ENCODE peak calls at places on chromosomes 16 and 17, in eight cellular contexts. One of them, this sample, is unnamed.

GRCh38 chr17:6574689-6575595 is 18.6 kb upstream of the PITPNM3 start:
- DNase-seq in K562: peak
- DNase-seq in psoas muscle: no peak
- DNase-seq in testis: peak
- DNase-seq in osteocyte: no peak
- DNase-seq in nephron progenitor cell: peak
- DNase-seq in thoracic aorta: peak
- DNase-seq in lung: peak
- DNase-seq in this sample: peak

GRCh38 chr17:45394913-45395568 is 37.6 kb downstream of the ARHGAP27 start:
- DNase-seq in thoracic aorta: no peak
- DNase-seq in nephron progenitor cell: peak
- DNase-seq in osteocyte: no peak
- DNase-seq in psoas muscle: peak
- DNase-seq in testis: peak
- DNase-seq in lung: peak
- DNase-seq in K562: peak
- DNase-seq in this sample: peak

GRCh38 chr16:9256196-9256595 is 164.8 kb downstream of the HAPSTR1 start:
- DNase-seq in nephron progenitor cell: peak
- DNase-seq in thoracic aorta: no peak
- DNase-seq in osteocyte: no peak
- DNase-seq in psoas muscle: no peak
- DNase-seq in K562: peak
- DNase-seq in lung: no peak
- DNase-seq in testis: peak
- DNase-seq in this sample: no peak

GRCh38 chr17:4673169-4673568 is 30.8 kb downstream of the PELP1 start:
- DNase-seq in thoracic aorta: no peak
- DNase-seq in lung: no peak
- DNase-seq in nephron progenitor cell: no peak
- DNase-seq in osteocyte: no peak
- DNase-seq in testis: no peak
- DNase-seq in K562: no peak
- DNase-seq in psoas muscle: no peak
- DNase-seq in this sample: no peak

GRCh38 chr17:79952915-79953314 is 82.8 kb downstream of the TBC1D16 start:
- DNase-seq in K562: no peak
- DNase-seq in lung: no peak
- DNase-seq in thoracic aorta: no peak
- DNase-seq in testis: no peak
- DNase-seq in psoas muscle: no peak
- DNase-seq in osteocyte: no peak
- DNase-seq in nephron progenitor cell: no peak
- DNase-seq in this sample: no peak

GRCh38 chr16:23182206-23182674 is 305 bp upstream of the SCNN1G start:
- DNase-seq in thoracic aorta: no peak
- DNase-seq in psoas muscle: peak
- DNase-seq in testis: peak
- DNase-seq in osteocyte: no peak
- DNase-seq in K562: peak
- DNase-seq in nephron progenitor cell: peak
- DNase-seq in lung: peak
- DNase-seq in this sample: peak

GRCh38 chr16:2532494-2533141 is 1.4 kb upstream of the CEMP1 start:
- DNase-seq in nephron progenitor cell: no peak
- DNase-seq in thoracic aorta: no peak
- DNase-seq in psoas muscle: peak
- DNase-seq in osteocyte: no peak
- DNase-seq in lung: peak
- DNase-seq in K562: peak
- DNase-seq in testis: peak
- DNase-seq in this sample: no peak

GRCh38 chr17:15431201-15431600 is 36.2 kb downstream of the CDRT4 start:
- DNase-seq in thoracic aorta: no peak
- DNase-seq in lung: no peak
- DNase-seq in psoas muscle: peak
- DNase-seq in K562: no peak
- DNase-seq in nephron progenitor cell: no peak
- DNase-seq in osteocyte: no peak
- DNase-seq in testis: no peak
- DNase-seq in this sample: peak

GRCh38 chr16:89166696-89167424 is 4.7 kb upstream of the CDH15 start:
- DNase-seq in thoracic aorta: no peak
- DNase-seq in lung: no peak
- DNase-seq in nephron progenitor cell: no peak
- DNase-seq in testis: no peak
- DNase-seq in K562: peak
- DNase-seq in osteocyte: no peak
- DNase-seq in psoas muscle: peak
- DNase-seq in this sample: no peak

GRCh38 chr16:9102379-9102778 is 10.9 kb downstream of the HAPSTR1 start:
- DNase-seq in thoracic aorta: no peak
- DNase-seq in lung: peak
- DNase-seq in osteocyte: no peak
- DNase-seq in K562: no peak
- DNase-seq in nephron progenitor cell: no peak
- DNase-seq in testis: no peak
- DNase-seq in psoas muscle: no peak
- DNase-seq in this sample: peak

GRCh38 chr17:47072881-47073280 is 93.8 kb upstream of the RPRML start:
- DNase-seq in lung: no peak
- DNase-seq in osteocyte: no peak
- DNase-seq in thoracic aorta: no peak
- DNase-seq in testis: no peak
- DNase-seq in K562: no peak
- DNase-seq in nephron progenitor cell: no peak
- DNase-seq in psoas muscle: no peak
- DNase-seq in this sample: no peak

GRCh38 chr17:15342460-15342859 is 1.1 kb upstream of the TEKT3 start:
- DNase-seq in nephron progenitor cell: no peak
- DNase-seq in testis: no peak
- DNase-seq in osteocyte: no peak
- DNase-seq in K562: no peak
- DNase-seq in lung: no peak
- DNase-seq in psoas muscle: no peak
- DNase-seq in thoracic aorta: no peak
- DNase-seq in this sample: no peak

GRCh38 chr16:49921791-49922456 is 66.0 kb upstream of the ZNF423 start:
- DNase-seq in psoas muscle: peak
- DNase-seq in nephron progenitor cell: peak
- DNase-seq in lung: peak
- DNase-seq in osteocyte: peak
- DNase-seq in testis: peak
- DNase-seq in thoracic aorta: no peak
- DNase-seq in K562: peak
- DNase-seq in this sample: peak
- TF ChIP-seq CTCF in psoas muscle: peak
- TF ChIP-seq CTCF in nephron progenitor cell: peak
- TF ChIP-seq CTCF in lung: peak
- TF ChIP-seq CTCF in osteocyte: peak
- TF ChIP-seq CTCF in testis: peak
- TF ChIP-seq CTCF in thoracic aorta: peak
- TF ChIP-seq CTCF in K562: peak
- TF ChIP-seq CTCF in this sample: peak

GRCh38 chr17:63444457-63444856 is 1.6 kb downstream of the CYB561 start:
- DNase-seq in thoracic aorta: no peak
- DNase-seq in testis: no peak
- DNase-seq in lung: no peak
- DNase-seq in psoas muscle: no peak
- DNase-seq in osteocyte: no peak
- DNase-seq in K562: no peak
- DNase-seq in nephron progenitor cell: no peak
- DNase-seq in this sample: no peak

GRCh38 chr17:63445065-63445464 is 1.0 kb downstream of the CYB561 start:
- DNase-seq in thoracic aorta: no peak
- DNase-seq in osteocyte: no peak
- DNase-seq in testis: no peak
- DNase-seq in nephron progenitor cell: no peak
- DNase-seq in K562: no peak
- DNase-seq in lung: no peak
- DNase-seq in psoas muscle: no peak
- DNase-seq in this sample: no peak

GRCh38 chr17:63446218-63446980 is at the start of gene CYB561:
- DNase-seq in K562: peak
- DNase-seq in osteocyte: peak
- DNase-seq in thoracic aorta: no peak
- DNase-seq in lung: peak
- DNase-seq in psoas muscle: peak
- DNase-seq in testis: peak
- DNase-seq in nephron progenitor cell: peak
- DNase-seq in this sample: no peak

GRCh38 chr17:63446981-63447687 is 1.0 kb upstream of the CYB561 start:
- DNase-seq in nephron progenitor cell: no peak
- DNase-seq in testis: peak
- DNase-seq in thoracic aorta: no peak
- DNase-seq in osteocyte: no peak
- DNase-seq in psoas muscle: no peak
- DNase-seq in lung: no peak
- DNase-seq in K562: no peak
- DNase-seq in this sample: no peak

DNA sequence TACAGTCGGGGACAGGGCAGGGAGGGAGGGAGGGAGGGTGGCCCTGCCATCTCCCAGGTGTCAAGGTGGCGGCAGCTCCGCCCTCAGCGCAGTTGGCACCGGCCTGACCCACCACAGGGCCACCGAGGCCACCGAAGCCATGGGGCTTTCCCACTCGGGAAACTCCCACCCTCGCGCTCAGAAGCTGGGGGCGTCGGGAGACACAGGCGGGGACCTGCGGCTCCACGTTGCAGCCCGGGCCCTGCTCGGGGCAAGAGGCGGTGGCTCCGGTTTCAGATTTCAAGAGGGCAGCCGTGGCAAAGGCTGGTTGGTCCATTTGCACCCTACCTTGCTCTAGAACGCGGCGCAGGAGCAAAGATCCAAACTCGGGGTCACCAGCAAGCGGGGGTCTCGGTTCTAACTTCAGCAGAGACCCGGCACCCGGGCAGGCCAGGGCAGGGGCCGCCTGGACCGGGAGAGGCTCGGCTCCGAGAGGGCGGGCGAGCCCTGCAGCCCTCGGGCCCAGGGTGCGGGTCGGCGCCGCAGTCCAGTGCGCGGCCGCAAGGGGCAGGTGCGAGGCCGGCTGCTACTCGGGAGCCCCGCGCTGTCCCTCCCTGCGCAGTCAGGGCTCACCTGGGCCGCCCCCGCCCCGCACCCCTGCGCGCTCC is 412 bp downstream of the CYB561 start:
- DNase-seq in testis: no peak
- DNase-seq in lung: peak
- DNase-seq in thoracic aorta: no peak
- DNase-seq in nephron progenitor cell: peak
- DNase-seq in K562: no peak
- DNase-seq in psoas muscle: no peak
- DNase-seq in osteocyte: no peak
- DNase-seq in this sample: no peak
- TF ChIP-seq CTCF in testis: no peak
- TF ChIP-seq CTCF in lung: no peak
- TF ChIP-seq CTCF in thoracic aorta: peak
- TF ChIP-seq CTCF in nephron progenitor cell: peak
- TF ChIP-seq CTCF in K562: peak
- TF ChIP-seq CTCF in psoas muscle: peak
- TF ChIP-seq CTCF in osteocyte: peak
- TF ChIP-seq CTCF in this sample: peak

DNA sequence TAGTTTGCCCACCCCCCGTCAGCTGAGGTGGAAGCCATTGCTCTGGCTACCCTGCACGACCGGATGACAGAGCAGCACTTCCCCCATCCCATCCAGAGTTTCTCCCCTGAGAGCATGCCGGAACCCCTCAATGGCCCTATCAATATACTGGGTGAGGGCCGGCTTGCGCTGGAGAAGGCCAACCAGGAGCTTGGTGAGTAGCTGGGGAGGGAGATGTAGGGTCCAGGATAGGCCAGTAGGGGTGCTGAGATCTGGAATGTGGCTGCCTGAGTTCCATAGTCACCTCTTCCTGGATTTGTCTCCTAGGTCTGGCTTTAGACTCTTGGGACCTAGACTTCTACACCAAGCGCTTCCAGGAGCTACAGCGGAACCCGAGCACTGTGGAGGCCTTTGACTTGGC is 6.4 kb downstream of the PFAS start:
- DNase-seq in thoracic aorta: no peak
- DNase-seq in psoas muscle: no peak
- DNase-seq in testis: no peak
- DNase-seq in nephron progenitor cell: no peak
- DNase-seq in osteocyte: no peak
- DNase-seq in K562: no peak
- DNase-seq in lung: no peak
- DNase-seq in this sample: no peak
- TF ChIP-seq CTCF in thoracic aorta: no peak
- TF ChIP-seq CTCF in psoas muscle: no peak
- TF ChIP-seq CTCF in testis: no peak
- TF ChIP-seq CTCF in nephron progenitor cell: no peak
- TF ChIP-seq CTCF in osteocyte: no peak
- TF ChIP-seq CTCF in K562: no peak
- TF ChIP-seq CTCF in lung: no peak
- TF ChIP-seq CTCF in this sample: peak

GRCh38 chr16:73530529-73530928 is 482.6 kb upstream of the ZFHX3 start:
- DNase-seq in psoas muscle: no peak
- DNase-seq in nephron progenitor cell: no peak
- DNase-seq in testis: no peak
- DNase-seq in lung: no peak
- DNase-seq in K562: no peak
- DNase-seq in thoracic aorta: no peak
- DNase-seq in osteocyte: no peak
- DNase-seq in this sample: no peak

GRCh38 chr16:73529303-73530012 is 481.5 kb upstream of the ZFHX3 start:
- DNase-seq in lung: no peak
- DNase-seq in osteocyte: no peak
- DNase-seq in K562: no peak
- DNase-seq in nephron progenitor cell: no peak
- DNase-seq in testis: no peak
- DNase-seq in thoracic aorta: no peak
- DNase-seq in psoas muscle: peak
- DNase-seq in this sample: no peak

GRCh38 chr16:73531021-73531420 is 483.1 kb upstream of the ZFHX3 start:
- DNase-seq in psoas muscle: no peak
- DNase-seq in osteocyte: no peak
- DNase-seq in K562: no peak
- DNase-seq in nephron progenitor cell: no peak
- DNase-seq in testis: no peak
- DNase-seq in thoracic aorta: no peak
- DNase-seq in lung: no peak
- DNase-seq in this sample: no peak

GRCh38 chr16:73523209-73523608 is 475.3 kb upstream of the ZFHX3 start:
- DNase-seq in thoracic aorta: no peak
- DNase-seq in testis: no peak
- DNase-seq in osteocyte: no peak
- DNase-seq in nephron progenitor cell: no peak
- DNase-seq in psoas muscle: no peak
- DNase-seq in lung: no peak
- DNase-seq in K562: no peak
- DNase-seq in this sample: no peak

DNA sequence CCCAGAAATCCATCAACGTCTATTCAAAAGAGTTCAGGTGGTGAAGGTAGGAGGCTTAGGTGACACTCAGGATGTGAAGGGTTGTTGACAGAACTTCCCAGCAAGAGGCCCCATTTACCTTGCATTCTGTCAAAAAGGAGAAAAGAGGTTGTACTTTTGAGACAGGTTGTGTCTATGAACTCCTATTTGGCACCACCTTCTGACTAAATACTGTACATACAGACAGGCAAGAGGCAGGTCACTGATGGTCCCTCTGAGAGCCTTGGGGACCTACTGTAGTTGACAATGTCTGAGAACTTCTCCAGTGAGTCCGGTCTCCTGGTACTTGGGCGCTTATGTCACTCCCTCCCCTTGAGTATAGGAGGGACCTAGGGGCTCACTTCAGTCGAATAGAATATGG is 479.3 kb upstream of the ZFHX3 start:
- DNase-seq in osteocyte: peak
- DNase-seq in K562: no peak
- DNase-seq in nephron progenitor cell: no peak
- DNase-seq in thoracic aorta: no peak
- DNase-seq in psoas muscle: no peak
- DNase-seq in lung: no peak
- DNase-seq in testis: no peak
- DNase-seq in this sample: no peak
- TF ChIP-seq CTCF in osteocyte: peak
- TF ChIP-seq CTCF in K562: peak
- TF ChIP-seq CTCF in nephron progenitor cell: no peak
- TF ChIP-seq CTCF in thoracic aorta: no peak
- TF ChIP-seq CTCF in psoas muscle: no peak
- TF ChIP-seq CTCF in lung: no peak
- TF ChIP-seq CTCF in testis: no peak
- TF ChIP-seq CTCF in this sample: peak